ENCODE peak calls at places on chromosomes 11 and 22, in nine cellular contexts. One of them, this sample, is unnamed. For H3K4me1, the result is how much of the 10 kb centered on the place peaks cover.

GRCh38 chr22:25511725-25512124 is 52.8 kb upstream of the GRK3 start:
- ATAC-seq in CD8-positive, alpha-beta T cell: no peak
- ATAC-seq in pancreas: no peak
- ATAC-seq in foreskin keratinocyte: no peak
- ATAC-seq in psoas muscle: no peak
- ATAC-seq in right lobe of liver: no peak
- ATAC-seq in RWPE2: no peak
- ATAC-seq in lower lobe of right lung: no peak
- ATAC-seq in HepG2: no peak
- ATAC-seq in this sample: no peak

GRCh38 chr11:117980280-117980679 is 5.9 kb upstream of the IL10RA start:
- ATAC-seq in CD8-positive, alpha-beta T cell: peak
- ATAC-seq in pancreas: no peak
- ATAC-seq in foreskin keratinocyte: no peak
- ATAC-seq in psoas muscle: no peak
- ATAC-seq in right lobe of liver: no peak
- ATAC-seq in RWPE2: no peak
- ATAC-seq in lower lobe of right lung: no peak
- ATAC-seq in HepG2: no peak
- ATAC-seq in this sample: no peak

GRCh38 chr11:8356731-8357504 is 93.2 kb upstream of the LMO1 start:
- ATAC-seq in CD8-positive, alpha-beta T cell: no peak
- ATAC-seq in pancreas: no peak
- ATAC-seq in foreskin keratinocyte: no peak
- ATAC-seq in psoas muscle: peak
- ATAC-seq in right lobe of liver: no peak
- ATAC-seq in RWPE2: no peak
- ATAC-seq in lower lobe of right lung: peak
- ATAC-seq in HepG2: peak
- ATAC-seq in this sample: no peak

GRCh38 chr22:18050065-18050464 is 25.7 kb upstream of the MICAL3 start:
- ATAC-seq in CD8-positive, alpha-beta T cell: no peak
- ATAC-seq in pancreas: no peak
- ATAC-seq in foreskin keratinocyte: no peak
- ATAC-seq in psoas muscle: no peak
- ATAC-seq in right lobe of liver: no peak
- ATAC-seq in RWPE2: no peak
- ATAC-seq in lower lobe of right lung: no peak
- ATAC-seq in HepG2: no peak
- ATAC-seq in this sample: peak

GRCh38 chr22:20802922-20803553 is 29.1 kb downstream of the SERPIND1 start:
- ATAC-seq in CD8-positive, alpha-beta T cell: no peak
- ATAC-seq in pancreas: no peak
- ATAC-seq in foreskin keratinocyte: no peak
- ATAC-seq in psoas muscle: no peak
- ATAC-seq in right lobe of liver: no peak
- ATAC-seq in RWPE2: no peak
- ATAC-seq in lower lobe of right lung: no peak
- ATAC-seq in HepG2: no peak
- ATAC-seq in this sample: no peak

GRCh38 chr22:32877196-32877595 is 75.7 kb downstream of the TIMP3 start:
- ATAC-seq in CD8-positive, alpha-beta T cell: no peak
- ATAC-seq in pancreas: no peak
- ATAC-seq in foreskin keratinocyte: no peak
- ATAC-seq in psoas muscle: no peak
- ATAC-seq in right lobe of liver: no peak
- ATAC-seq in RWPE2: no peak
- ATAC-seq in lower lobe of right lung: no peak
- ATAC-seq in HepG2: no peak
- ATAC-seq in this sample: no peak

GRCh38 chr22:39297490-39298193 is 21.8 kb downstream of the RPL3 start:
- ATAC-seq in CD8-positive, alpha-beta T cell: no peak
- ATAC-seq in pancreas: peak
- ATAC-seq in foreskin keratinocyte: peak
- ATAC-seq in psoas muscle: peak
- ATAC-seq in right lobe of liver: peak
- ATAC-seq in RWPE2: no peak
- ATAC-seq in lower lobe of right lung: peak
- ATAC-seq in HepG2: peak
- ATAC-seq in this sample: no peak

GRCh38 chr11:66012946-66013761 is 1.3 kb downstream of the CST6 start:
- ATAC-seq in CD8-positive, alpha-beta T cell: no peak
- ATAC-seq in pancreas: peak
- ATAC-seq in foreskin keratinocyte: no peak
- ATAC-seq in psoas muscle: no peak
- ATAC-seq in right lobe of liver: no peak
- ATAC-seq in RWPE2: peak
- ATAC-seq in lower lobe of right lung: peak
- ATAC-seq in HepG2: no peak
- ATAC-seq in this sample: no peak

GRCh38 chr22:45206233-45206632 is 34.5 kb downstream of the KIAA0930 start:
- ATAC-seq in CD8-positive, alpha-beta T cell: no peak
- ATAC-seq in pancreas: no peak
- ATAC-seq in foreskin keratinocyte: no peak
- ATAC-seq in psoas muscle: no peak
- ATAC-seq in right lobe of liver: no peak
- ATAC-seq in RWPE2: no peak
- ATAC-seq in lower lobe of right lung: no peak
- ATAC-seq in HepG2: no peak
- ATAC-seq in this sample: no peak

GRCh38 chr22:29449296-29449863 is 11.0 kb downstream of the RFPL1 start:
- ATAC-seq in CD8-positive, alpha-beta T cell: no peak
- ATAC-seq in pancreas: no peak
- ATAC-seq in foreskin keratinocyte: no peak
- ATAC-seq in psoas muscle: no peak
- ATAC-seq in right lobe of liver: no peak
- ATAC-seq in RWPE2: no peak
- ATAC-seq in lower lobe of right lung: no peak
- ATAC-seq in HepG2: no peak
- ATAC-seq in this sample: no peak

GRCh38 chr11:66188580-66188979 is 79.9 kb upstream of the RAB1B start:
- ATAC-seq in CD8-positive, alpha-beta T cell: no peak
- ATAC-seq in pancreas: no peak
- ATAC-seq in foreskin keratinocyte: peak
- ATAC-seq in psoas muscle: no peak
- ATAC-seq in right lobe of liver: no peak
- ATAC-seq in RWPE2: peak
- ATAC-seq in lower lobe of right lung: no peak
- ATAC-seq in HepG2: no peak
- ATAC-seq in this sample: no peak

GRCh38 chr11:78127408-78127807 is 12.0 kb downstream of the ALG8 start:
- ATAC-seq in CD8-positive, alpha-beta T cell: no peak
- ATAC-seq in pancreas: no peak
- ATAC-seq in foreskin keratinocyte: no peak
- ATAC-seq in psoas muscle: no peak
- ATAC-seq in right lobe of liver: peak
- ATAC-seq in RWPE2: no peak
- ATAC-seq in lower lobe of right lung: no peak
- ATAC-seq in HepG2: no peak
- ATAC-seq in this sample: no peak

GRCh38 chr11:129239207-129239606 is 47.1 kb upstream of the ARHGAP32 start:
- ATAC-seq in CD8-positive, alpha-beta T cell: no peak
- ATAC-seq in pancreas: no peak
- ATAC-seq in foreskin keratinocyte: no peak
- ATAC-seq in psoas muscle: peak
- ATAC-seq in right lobe of liver: no peak
- ATAC-seq in RWPE2: no peak
- ATAC-seq in lower lobe of right lung: no peak
- ATAC-seq in HepG2: no peak
- ATAC-seq in this sample: no peak

GRCh38 chr11:93653566-93653965 is 7.9 kb upstream of the CEP295 start:
- ATAC-seq in CD8-positive, alpha-beta T cell: no peak
- ATAC-seq in pancreas: no peak
- ATAC-seq in foreskin keratinocyte: no peak
- ATAC-seq in psoas muscle: no peak
- ATAC-seq in right lobe of liver: no peak
- ATAC-seq in RWPE2: no peak
- ATAC-seq in lower lobe of right lung: no peak
- ATAC-seq in HepG2: no peak
- ATAC-seq in this sample: no peak

GRCh38 chr11:93651052-93651451 is 10.4 kb upstream of the CEP295 start:
- ATAC-seq in CD8-positive, alpha-beta T cell: no peak
- ATAC-seq in pancreas: no peak
- ATAC-seq in foreskin keratinocyte: no peak
- ATAC-seq in psoas muscle: no peak
- ATAC-seq in right lobe of liver: no peak
- ATAC-seq in RWPE2: no peak
- ATAC-seq in lower lobe of right lung: no peak
- ATAC-seq in HepG2: no peak
- ATAC-seq in this sample: no peak

GRCh38 chr11:93653080-93653479 is 8.4 kb upstream of the CEP295 start:
- ATAC-seq in CD8-positive, alpha-beta T cell: no peak
- ATAC-seq in pancreas: no peak
- ATAC-seq in foreskin keratinocyte: no peak
- ATAC-seq in psoas muscle: no peak
- ATAC-seq in right lobe of liver: no peak
- ATAC-seq in RWPE2: no peak
- ATAC-seq in lower lobe of right lung: no peak
- ATAC-seq in HepG2: no peak
- ATAC-seq in this sample: no peak

GRCh38 chr11:93652679-93653078 is 8.8 kb upstream of the CEP295 start:
- ATAC-seq in CD8-positive, alpha-beta T cell: no peak
- ATAC-seq in pancreas: no peak
- ATAC-seq in foreskin keratinocyte: no peak
- ATAC-seq in psoas muscle: no peak
- ATAC-seq in right lobe of liver: no peak
- ATAC-seq in RWPE2: no peak
- ATAC-seq in lower lobe of right lung: no peak
- ATAC-seq in HepG2: no peak
- ATAC-seq in this sample: no peak

GRCh38 chr11:93652161-93652597 is 9.3 kb upstream of the CEP295 start:
- ATAC-seq in CD8-positive, alpha-beta T cell: no peak
- ATAC-seq in pancreas: peak
- ATAC-seq in foreskin keratinocyte: peak
- ATAC-seq in psoas muscle: no peak
- ATAC-seq in right lobe of liver: peak
- ATAC-seq in RWPE2: no peak
- ATAC-seq in lower lobe of right lung: no peak
- ATAC-seq in HepG2: peak
- ATAC-seq in this sample: no peak
- TF ChIP-seq CTCF in CD8-positive, alpha-beta T cell: peak
- TF ChIP-seq CTCF in pancreas: peak
- TF ChIP-seq CTCF in foreskin keratinocyte: peak
- TF ChIP-seq CTCF in psoas muscle: peak
- TF ChIP-seq CTCF in right lobe of liver: peak
- TF ChIP-seq CTCF in RWPE2: peak
- TF ChIP-seq CTCF in lower lobe of right lung: peak
- TF ChIP-seq CTCF in HepG2: peak
- TF ChIP-seq CTCF in this sample: peak

GRCh38 chr11:19853016-19853415 is 140.4 kb downstream of the NAV2 start:
- ATAC-seq in CD8-positive, alpha-beta T cell: no peak
- ATAC-seq in pancreas: no peak
- ATAC-seq in foreskin keratinocyte: no peak
- ATAC-seq in psoas muscle: peak
- ATAC-seq in right lobe of liver: no peak
- ATAC-seq in RWPE2: peak
- ATAC-seq in lower lobe of right lung: no peak
- ATAC-seq in HepG2: no peak
- ATAC-seq in this sample: no peak
- H3K4me1 ChIP-seq in CD8-positive, alpha-beta T cell: under half
- H3K4me1 ChIP-seq in pancreas: under half
- H3K4me1 ChIP-seq in foreskin keratinocyte: under half
- H3K4me1 ChIP-seq in psoas muscle: under half
- H3K4me1 ChIP-seq in right lobe of liver: under half
- H3K4me1 ChIP-seq in RWPE2: under half
- H3K4me1 ChIP-seq in lower lobe of right lung: under half
- H3K4me1 ChIP-seq in HepG2: under half
- H3K4me1 ChIP-seq in this sample: under half

GRCh38 chr11:121090145-121090721 is 10.8 kb upstream of the TECTA start:
- ATAC-seq in CD8-positive, alpha-beta T cell: no peak
- ATAC-seq in pancreas: no peak
- ATAC-seq in foreskin keratinocyte: no peak
- ATAC-seq in psoas muscle: no peak
- ATAC-seq in right lobe of liver: peak
- ATAC-seq in RWPE2: no peak
- ATAC-seq in lower lobe of right lung: no peak
- ATAC-seq in HepG2: no peak
- ATAC-seq in this sample: no peak
- H3K27ac ChIP-seq in CD8-positive, alpha-beta T cell: no peak
- H3K27ac ChIP-seq in pancreas: no peak
- H3K27ac ChIP-seq in foreskin keratinocyte: no peak
- H3K27ac ChIP-seq in psoas muscle: no peak
- H3K27ac ChIP-seq in right lobe of liver: peak
- H3K27ac ChIP-seq in RWPE2: no peak
- H3K27ac ChIP-seq in lower lobe of right lung: no peak
- H3K27ac ChIP-seq in HepG2: no peak
- H3K27ac ChIP-seq in this sample: no peak

GRCh38 chr11:131583823-131584222 is 213.4 kb downstream of the NTM start:
- ATAC-seq in CD8-positive, alpha-beta T cell: no peak
- ATAC-seq in pancreas: no peak
- ATAC-seq in foreskin keratinocyte: no peak
- ATAC-seq in psoas muscle: no peak
- ATAC-seq in right lobe of liver: no peak
- ATAC-seq in RWPE2: no peak
- ATAC-seq in lower lobe of right lung: no peak
- ATAC-seq in HepG2: no peak
- ATAC-seq in this sample: no peak

GRCh38 chr11:131582021-131582531 is 211.7 kb downstream of the NTM start:
- ATAC-seq in CD8-positive, alpha-beta T cell: no peak
- ATAC-seq in pancreas: no peak
- ATAC-seq in foreskin keratinocyte: no peak
- ATAC-seq in psoas muscle: no peak
- ATAC-seq in right lobe of liver: no peak
- ATAC-seq in RWPE2: no peak
- ATAC-seq in lower lobe of right lung: no peak
- ATAC-seq in HepG2: no peak
- ATAC-seq in this sample: no peak

GRCh38 chr11:131580466-131580865 is 210.1 kb downstream of the NTM start:
- ATAC-seq in CD8-positive, alpha-beta T cell: no peak
- ATAC-seq in pancreas: no peak
- ATAC-seq in foreskin keratinocyte: no peak
- ATAC-seq in psoas muscle: no peak
- ATAC-seq in right lobe of liver: no peak
- ATAC-seq in RWPE2: no peak
- ATAC-seq in lower lobe of right lung: no peak
- ATAC-seq in HepG2: no peak
- ATAC-seq in this sample: no peak

GRCh38 chr11:131581006-131581405 is 210.6 kb downstream of the NTM start:
- ATAC-seq in CD8-positive, alpha-beta T cell: no peak
- ATAC-seq in pancreas: no peak
- ATAC-seq in foreskin keratinocyte: no peak
- ATAC-seq in psoas muscle: no peak
- ATAC-seq in right lobe of liver: no peak
- ATAC-seq in RWPE2: no peak
- ATAC-seq in lower lobe of right lung: no peak
- ATAC-seq in HepG2: no peak
- ATAC-seq in this sample: no peak

DNA sequence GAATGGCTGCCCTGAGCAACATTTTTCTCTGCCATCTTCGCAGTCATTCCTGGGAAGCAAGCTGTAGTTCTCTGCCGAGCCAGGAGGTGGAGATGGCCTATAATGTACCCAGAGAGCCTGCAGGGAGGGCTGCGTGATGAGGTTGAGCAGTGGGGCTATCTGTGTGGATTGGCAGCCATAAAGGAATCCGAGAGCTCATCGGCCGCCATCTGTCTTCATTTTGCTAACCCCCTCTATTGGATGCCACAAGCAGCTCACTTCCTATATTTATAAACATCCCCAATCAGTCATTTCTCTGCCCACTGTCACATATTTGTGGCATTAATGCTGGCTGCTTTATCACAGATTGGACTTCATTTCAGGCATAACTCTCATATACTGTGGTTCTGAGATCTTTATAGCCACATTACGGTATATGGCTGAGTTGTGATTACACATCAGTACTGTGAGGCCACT is 209.5 kb downstream of the NTM start:
- ATAC-seq in CD8-positive, alpha-beta T cell: no peak
- ATAC-seq in pancreas: no peak
- ATAC-seq in foreskin keratinocyte: peak
- ATAC-seq in psoas muscle: no peak
- ATAC-seq in right lobe of liver: no peak
- ATAC-seq in RWPE2: peak
- ATAC-seq in lower lobe of right lung: peak
- ATAC-seq in HepG2: peak
- ATAC-seq in this sample: no peak
- TF ChIP-seq CTCF in CD8-positive, alpha-beta T cell: no peak
- TF ChIP-seq CTCF in pancreas: no peak
- TF ChIP-seq CTCF in foreskin keratinocyte: peak
- TF ChIP-seq CTCF in psoas muscle: peak
- TF ChIP-seq CTCF in right lobe of liver: no peak
- TF ChIP-seq CTCF in RWPE2: peak
- TF ChIP-seq CTCF in lower lobe of right lung: peak
- TF ChIP-seq CTCF in HepG2: peak
- TF ChIP-seq CTCF in this sample: no peak

This sample was measured in gastroesophageal sphincter.